ENCODE peak calls at places on chromosomes 4 and X, in six cellular contexts. One of them, this sample, is unnamed.
A peak's percentile ranks its signal among the peaks of the same experiment; 100 is the strongest.

GRCh38 chrX:154596290-154596929 is 11.5 kb downstream of the CTAG1A start:
- DNase-seq in iPS DF 19.7: peak; percentile 83
- DNase-seq in adipocyte: peak; percentile 31
- DNase-seq in CD8-positive, alpha-beta memory T cell: no peak
- DNase-seq in stimulated activated CD4-positive, alpha-beta T cell treated with anti-CD3 and anti-CD28 coated beads, Interleukin-4, amount 100 ng/mL, for 4 hours: no peak
- DNase-seq in BE2C: no peak
- DNase-seq in this sample: peak; percentile 54

GRCh38 chr4:71009091-71009490 is 15.6 kb downstream of the DCK start:
- DNase-seq in stimulated activated CD4-positive, alpha-beta T cell treated with anti-CD3 and anti-CD28 coated beads, Interleukin-4, amount 100 ng/mL, for 4 hours: no peak
- DNase-seq in adipocyte: peak; percentile 16
- DNase-seq in iPS DF 19.7: no peak
- DNase-seq in BE2C: no peak
- DNase-seq in CD8-positive, alpha-beta memory T cell: no peak
- DNase-seq in this sample: no peak

GRCh38 chrX:34918856-34919255 is 23.7 kb upstream of the FAM47B start:
- DNase-seq in adipocyte: peak; percentile 76
- DNase-seq in iPS DF 19.7: peak; percentile 3
- DNase-seq in CD8-positive, alpha-beta memory T cell: no peak
- DNase-seq in BE2C: peak; percentile 51
- DNase-seq in stimulated activated CD4-positive, alpha-beta T cell treated with anti-CD3 and anti-CD28 coated beads, Interleukin-4, amount 100 ng/mL, for 4 hours: no peak
- DNase-seq in this sample: peak; percentile 54

GRCh38 chr4:77232653-77233052 is 75.6 kb downstream of the CCNG2 start:
- DNase-seq in iPS DF 19.7: no peak
- DNase-seq in stimulated activated CD4-positive, alpha-beta T cell treated with anti-CD3 and anti-CD28 coated beads, Interleukin-4, amount 100 ng/mL, for 4 hours: no peak
- DNase-seq in CD8-positive, alpha-beta memory T cell: no peak
- DNase-seq in adipocyte: no peak
- DNase-seq in BE2C: no peak
- DNase-seq in this sample: peak; percentile 7

GRCh38 chr4:117385531-117385930 is 300.2 kb upstream of the TRAM1L1 start:
- DNase-seq in adipocyte: peak; percentile 6
- DNase-seq in CD8-positive, alpha-beta memory T cell: no peak
- DNase-seq in iPS DF 19.7: no peak
- DNase-seq in BE2C: no peak
- DNase-seq in stimulated activated CD4-positive, alpha-beta T cell treated with anti-CD3 and anti-CD28 coated beads, Interleukin-4, amount 100 ng/mL, for 4 hours: no peak
- DNase-seq in this sample: no peak

GRCh38 chr4:16686195-16686594 is 212.2 kb downstream of the LDB2 start:
- DNase-seq in adipocyte: peak; percentile 92
- DNase-seq in CD8-positive, alpha-beta memory T cell: no peak
- DNase-seq in stimulated activated CD4-positive, alpha-beta T cell treated with anti-CD3 and anti-CD28 coated beads, Interleukin-4, amount 100 ng/mL, for 4 hours: no peak
- DNase-seq in iPS DF 19.7: no peak
- DNase-seq in BE2C: no peak
- DNase-seq in this sample: no peak

GRCh38 chr4:38132843-38133662 is 172.9 kb downstream of the PTTG2 start:
- DNase-seq in adipocyte: no peak
- DNase-seq in iPS DF 19.7: no peak
- DNase-seq in BE2C: no peak
- DNase-seq in CD8-positive, alpha-beta memory T cell: no peak
- DNase-seq in stimulated activated CD4-positive, alpha-beta T cell treated with anti-CD3 and anti-CD28 coated beads, Interleukin-4, amount 100 ng/mL, for 4 hours: no peak
- DNase-seq in this sample: peak; percentile 15

GRCh38 chrX:104104676-104105075 is 7.6 kb upstream of the ZCCHC18 start:
- DNase-seq in BE2C: no peak
- DNase-seq in adipocyte: no peak
- DNase-seq in iPS DF 19.7: no peak
- DNase-seq in stimulated activated CD4-positive, alpha-beta T cell treated with anti-CD3 and anti-CD28 coated beads, Interleukin-4, amount 100 ng/mL, for 4 hours: no peak
- DNase-seq in CD8-positive, alpha-beta memory T cell: no peak
- DNase-seq in this sample: no peak

GRCh38 chrX:17291141-17291900 is 83.7 kb upstream of the NHS start:
- DNase-seq in stimulated activated CD4-positive, alpha-beta T cell treated with anti-CD3 and anti-CD28 coated beads, Interleukin-4, amount 100 ng/mL, for 4 hours: no peak
- DNase-seq in CD8-positive, alpha-beta memory T cell: no peak
- DNase-seq in iPS DF 19.7: no peak
- DNase-seq in BE2C: no peak
- DNase-seq in adipocyte: no peak
- DNase-seq in this sample: no peak

GRCh38 chrX:49001521-49002090 is 458 bp downstream of the GRIPAP1 start:
- DNase-seq in stimulated activated CD4-positive, alpha-beta T cell treated with anti-CD3 and anti-CD28 coated beads, Interleukin-4, amount 100 ng/mL, for 4 hours: peak; percentile 46
- DNase-seq in adipocyte: peak; percentile 35
- DNase-seq in CD8-positive, alpha-beta memory T cell: peak; percentile 71
- DNase-seq in iPS DF 19.7: peak; percentile 54
- DNase-seq in BE2C: peak; percentile 29
- DNase-seq in this sample: peak; percentile 1

GRCh38 chr4:182478475-182478874 is 235.3 kb downstream of the TENM3 start:
- DNase-seq in stimulated activated CD4-positive, alpha-beta T cell treated with anti-CD3 and anti-CD28 coated beads, Interleukin-4, amount 100 ng/mL, for 4 hours: no peak
- DNase-seq in iPS DF 19.7: no peak
- DNase-seq in CD8-positive, alpha-beta memory T cell: peak; percentile 13
- DNase-seq in adipocyte: peak; percentile 90
- DNase-seq in BE2C: no peak
- DNase-seq in this sample: no peak

GRCh38 chrX:2426289-2426882 is 74.4 kb downstream of the DHRSX start:
- DNase-seq in CD8-positive, alpha-beta memory T cell: no peak
- DNase-seq in stimulated activated CD4-positive, alpha-beta T cell treated with anti-CD3 and anti-CD28 coated beads, Interleukin-4, amount 100 ng/mL, for 4 hours: no peak
- DNase-seq in adipocyte: no peak
- DNase-seq in BE2C: no peak
- DNase-seq in iPS DF 19.7: no peak
- DNase-seq in this sample: no peak

GRCh38 chrX:100076031-100076430 is 334.0 kb downstream of the PCDH19 start:
- DNase-seq in BE2C: no peak
- DNase-seq in iPS DF 19.7: no peak
- DNase-seq in CD8-positive, alpha-beta memory T cell: no peak
- DNase-seq in adipocyte: no peak
- DNase-seq in stimulated activated CD4-positive, alpha-beta T cell treated with anti-CD3 and anti-CD28 coated beads, Interleukin-4, amount 100 ng/mL, for 4 hours: no peak
- DNase-seq in this sample: no peak

GRCh38 chrX:29506729-29507128 is 708.6 kb upstream of the MAGEB2 start:
- DNase-seq in stimulated activated CD4-positive, alpha-beta T cell treated with anti-CD3 and anti-CD28 coated beads, Interleukin-4, amount 100 ng/mL, for 4 hours: no peak
- DNase-seq in BE2C: no peak
- DNase-seq in iPS DF 19.7: no peak
- DNase-seq in CD8-positive, alpha-beta memory T cell: no peak
- DNase-seq in adipocyte: no peak
- DNase-seq in this sample: no peak

GRCh38 chr4:169931996-169932395 is 94.2 kb downstream of the MFAP3L start:
- DNase-seq in CD8-positive, alpha-beta memory T cell: no peak
- DNase-seq in adipocyte: no peak
- DNase-seq in iPS DF 19.7: no peak
- DNase-seq in stimulated activated CD4-positive, alpha-beta T cell treated with anti-CD3 and anti-CD28 coated beads, Interleukin-4, amount 100 ng/mL, for 4 hours: no peak
- DNase-seq in BE2C: no peak
- DNase-seq in this sample: no peak

GRCh38 chr4:81335221-81335912 is 120.3 kb upstream of the PRKG2 start:
- DNase-seq in adipocyte: peak; percentile 77
- DNase-seq in BE2C: no peak
- DNase-seq in CD8-positive, alpha-beta memory T cell: no peak
- DNase-seq in stimulated activated CD4-positive, alpha-beta T cell treated with anti-CD3 and anti-CD28 coated beads, Interleukin-4, amount 100 ng/mL, for 4 hours: no peak
- DNase-seq in iPS DF 19.7: no peak
- DNase-seq in this sample: no peak

GRCh38 chr4:57148177-57148576 is 38.0 kb upstream of the IGFBP7 start:
- DNase-seq in BE2C: no peak
- DNase-seq in CD8-positive, alpha-beta memory T cell: no peak
- DNase-seq in iPS DF 19.7: no peak
- DNase-seq in stimulated activated CD4-positive, alpha-beta T cell treated with anti-CD3 and anti-CD28 coated beads, Interleukin-4, amount 100 ng/mL, for 4 hours: no peak
- DNase-seq in adipocyte: no peak
- DNase-seq in this sample: no peak

GRCh38 chr4:102535398-102536082 is 34.4 kb downstream of the NFKB1 start:
- DNase-seq in adipocyte: peak; percentile 48
- DNase-seq in BE2C: no peak
- DNase-seq in iPS DF 19.7: no peak
- DNase-seq in stimulated activated CD4-positive, alpha-beta T cell treated with anti-CD3 and anti-CD28 coated beads, Interleukin-4, amount 100 ng/mL, for 4 hours: no peak
- DNase-seq in CD8-positive, alpha-beta memory T cell: no peak
- DNase-seq in this sample: no peak

GRCh38 chrX:45172890-45173289 is 27.8 kb downstream of the DIPK2B start:
- DNase-seq in adipocyte: peak; percentile 43
- DNase-seq in BE2C: no peak
- DNase-seq in CD8-positive, alpha-beta memory T cell: no peak
- DNase-seq in iPS DF 19.7: no peak
- DNase-seq in stimulated activated CD4-positive, alpha-beta T cell treated with anti-CD3 and anti-CD28 coated beads, Interleukin-4, amount 100 ng/mL, for 4 hours: no peak
- DNase-seq in this sample: peak; percentile 40

GRCh38 chr4:63717384-63717783 is 691.9 kb downstream of the TECRL start:
- DNase-seq in CD8-positive, alpha-beta memory T cell: no peak
- DNase-seq in BE2C: no peak
- DNase-seq in iPS DF 19.7: no peak
- DNase-seq in stimulated activated CD4-positive, alpha-beta T cell treated with anti-CD3 and anti-CD28 coated beads, Interleukin-4, amount 100 ng/mL, for 4 hours: no peak
- DNase-seq in adipocyte: no peak
- DNase-seq in this sample: peak; percentile 0

GRCh38 chrX:103187953-103188475 is 26.9 kb upstream of the BEX4 start:
- DNase-seq in iPS DF 19.7: no peak
- DNase-seq in CD8-positive, alpha-beta memory T cell: no peak
- DNase-seq in BE2C: no peak
- DNase-seq in stimulated activated CD4-positive, alpha-beta T cell treated with anti-CD3 and anti-CD28 coated beads, Interleukin-4, amount 100 ng/mL, for 4 hours: no peak
- DNase-seq in adipocyte: no peak
- DNase-seq in this sample: no peak

GRCh38 chr4:145815626-145816025 is 123.0 kb downstream of the ZNF827 start:
- DNase-seq in BE2C: no peak
- DNase-seq in adipocyte: peak; percentile 47
- DNase-seq in stimulated activated CD4-positive, alpha-beta T cell treated with anti-CD3 and anti-CD28 coated beads, Interleukin-4, amount 100 ng/mL, for 4 hours: no peak
- DNase-seq in iPS DF 19.7: no peak
- DNase-seq in CD8-positive, alpha-beta memory T cell: no peak
- DNase-seq in this sample: no peak

GRCh38 chr4:170875868-170876267 is 786.1 kb upstream of the AADAT start:
- DNase-seq in iPS DF 19.7: no peak
- DNase-seq in CD8-positive, alpha-beta memory T cell: no peak
- DNase-seq in BE2C: no peak
- DNase-seq in stimulated activated CD4-positive, alpha-beta T cell treated with anti-CD3 and anti-CD28 coated beads, Interleukin-4, amount 100 ng/mL, for 4 hours: no peak
- DNase-seq in adipocyte: peak; percentile 25
- DNase-seq in this sample: no peak

GRCh38 chr4:169348541-169348940 is 77.8 kb upstream of the SH3RF1 start:
- DNase-seq in CD8-positive, alpha-beta memory T cell: no peak
- DNase-seq in adipocyte: no peak
- DNase-seq in BE2C: no peak
- DNase-seq in stimulated activated CD4-positive, alpha-beta T cell treated with anti-CD3 and anti-CD28 coated beads, Interleukin-4, amount 100 ng/mL, for 4 hours: no peak
- DNase-seq in iPS DF 19.7: no peak
- DNase-seq in this sample: no peak

GRCh38 chr4:140935259-140935658 is 179.1 kb upstream of the TBC1D9 start:
- DNase-seq in stimulated activated CD4-positive, alpha-beta T cell treated with anti-CD3 and anti-CD28 coated beads, Interleukin-4, amount 100 ng/mL, for 4 hours: no peak
- DNase-seq in CD8-positive, alpha-beta memory T cell: no peak
- DNase-seq in iPS DF 19.7: no peak
- DNase-seq in adipocyte: peak; percentile 38
- DNase-seq in BE2C: peak; percentile 61
- DNase-seq in this sample: no peak

GRCh38 chrX:101787934-101788333 is 128.3 kb upstream of the ARMCX2 start:
- DNase-seq in CD8-positive, alpha-beta memory T cell: no peak
- DNase-seq in adipocyte: no peak
- DNase-seq in stimulated activated CD4-positive, alpha-beta T cell treated with anti-CD3 and anti-CD28 coated beads, Interleukin-4, amount 100 ng/mL, for 4 hours: no peak
- DNase-seq in iPS DF 19.7: no peak
- DNase-seq in BE2C: no peak
- DNase-seq in this sample: no peak

GRCh38 chr4:113760094-113760851 is 1.3 kb downstream of the CAMK2D start:
- DNase-seq in stimulated activated CD4-positive, alpha-beta T cell treated with anti-CD3 and anti-CD28 coated beads, Interleukin-4, amount 100 ng/mL, for 4 hours: peak; percentile 26
- DNase-seq in iPS DF 19.7: no peak
- DNase-seq in adipocyte: peak; percentile 68
- DNase-seq in BE2C: peak; percentile 25
- DNase-seq in CD8-positive, alpha-beta memory T cell: peak; percentile 43
- DNase-seq in this sample: no peak

GRCh38 chrX:39201305-39201990 is 400.2 kb downstream of the MID1IP1 start:
- DNase-seq in adipocyte: no peak
- DNase-seq in BE2C: no peak
- DNase-seq in iPS DF 19.7: no peak
- DNase-seq in stimulated activated CD4-positive, alpha-beta T cell treated with anti-CD3 and anti-CD28 coated beads, Interleukin-4, amount 100 ng/mL, for 4 hours: peak; percentile 3
- DNase-seq in CD8-positive, alpha-beta memory T cell: no peak
- DNase-seq in this sample: no peak

GRCh38 chr4:8198906-8199593 is at the start of gene SH3TC1:
- DNase-seq in adipocyte: peak; percentile 85
- DNase-seq in iPS DF 19.7: no peak
- DNase-seq in BE2C: peak; percentile 94
- DNase-seq in CD8-positive, alpha-beta memory T cell: peak; percentile 45
- DNase-seq in stimulated activated CD4-positive, alpha-beta T cell treated with anti-CD3 and anti-CD28 coated beads, Interleukin-4, amount 100 ng/mL, for 4 hours: peak; percentile 44
- DNase-seq in this sample: peak; percentile 92

GRCh38 chr4:129094347-129094746 is 1.0 kb upstream of the SCLT1 start:
- DNase-seq in CD8-positive, alpha-beta memory T cell: no peak
- DNase-seq in stimulated activated CD4-positive, alpha-beta T cell treated with anti-CD3 and anti-CD28 coated beads, Interleukin-4, amount 100 ng/mL, for 4 hours: no peak
- DNase-seq in BE2C: no peak
- DNase-seq in iPS DF 19.7: no peak
- DNase-seq in adipocyte: no peak
- DNase-seq in this sample: no peak

GRCh38 chr4:115844180-115844579 is 730.8 kb upstream of the NDST4 start:
- DNase-seq in CD8-positive, alpha-beta memory T cell: no peak
- DNase-seq in iPS DF 19.7: no peak
- DNase-seq in BE2C: no peak
- DNase-seq in stimulated activated CD4-positive, alpha-beta T cell treated with anti-CD3 and anti-CD28 coated beads, Interleukin-4, amount 100 ng/mL, for 4 hours: no peak
- DNase-seq in adipocyte: no peak
- DNase-seq in this sample: no peak

GRCh38 chrX:101676571-101676970 is 16.9 kb upstream of the ARMCX2 start:
- DNase-seq in iPS DF 19.7: no peak
- DNase-seq in CD8-positive, alpha-beta memory T cell: no peak
- DNase-seq in BE2C: no peak
- DNase-seq in stimulated activated CD4-positive, alpha-beta T cell treated with anti-CD3 and anti-CD28 coated beads, Interleukin-4, amount 100 ng/mL, for 4 hours: no peak
- DNase-seq in adipocyte: no peak
- DNase-seq in this sample: no peak

GRCh38 chrX:55487143-55487542 is 2.5 kb downstream of the USP51 start:
- DNase-seq in BE2C: no peak
- DNase-seq in iPS DF 19.7: no peak
- DNase-seq in stimulated activated CD4-positive, alpha-beta T cell treated with anti-CD3 and anti-CD28 coated beads, Interleukin-4, amount 100 ng/mL, for 4 hours: no peak
- DNase-seq in CD8-positive, alpha-beta memory T cell: no peak
- DNase-seq in adipocyte: no peak
- DNase-seq in this sample: no peak

GRCh38 chr4:54091637-54092404 is 8.1 kb upstream of the GSX2 start:
- DNase-seq in adipocyte: peak; percentile 94
- DNase-seq in BE2C: peak; percentile 80
- DNase-seq in CD8-positive, alpha-beta memory T cell: peak; percentile 80
- DNase-seq in stimulated activated CD4-positive, alpha-beta T cell treated with anti-CD3 and anti-CD28 coated beads, Interleukin-4, amount 100 ng/mL, for 4 hours: peak; percentile 89
- DNase-seq in iPS DF 19.7: no peak
- DNase-seq in this sample: peak; percentile 35

GRCh38 chrX:38806875-38807601 is 5.8 kb downstream of the MID1IP1 start:
- DNase-seq in stimulated activated CD4-positive, alpha-beta T cell treated with anti-CD3 and anti-CD28 coated beads, Interleukin-4, amount 100 ng/mL, for 4 hours: no peak
- DNase-seq in iPS DF 19.7: no peak
- DNase-seq in CD8-positive, alpha-beta memory T cell: peak; percentile 52
- DNase-seq in BE2C: no peak
- DNase-seq in adipocyte: no peak
- DNase-seq in this sample: no peak

GRCh38 chrX:1181131-1181530 is 31.3 kb downstream of the CRLF2 start:
- DNase-seq in BE2C: no peak
- DNase-seq in stimulated activated CD4-positive, alpha-beta T cell treated with anti-CD3 and anti-CD28 coated beads, Interleukin-4, amount 100 ng/mL, for 4 hours: no peak
- DNase-seq in adipocyte: no peak
- DNase-seq in iPS DF 19.7: no peak
- DNase-seq in CD8-positive, alpha-beta memory T cell: no peak
- DNase-seq in this sample: no peak

GRCh38 chrX:74923942-74924448 is 1.3 kb downstream of the NEXMIF start:
- DNase-seq in CD8-positive, alpha-beta memory T cell: peak; percentile 13
- DNase-seq in adipocyte: peak; percentile 1
- DNase-seq in stimulated activated CD4-positive, alpha-beta T cell treated with anti-CD3 and anti-CD28 coated beads, Interleukin-4, amount 100 ng/mL, for 4 hours: peak; percentile 1
- DNase-seq in BE2C: no peak
- DNase-seq in iPS DF 19.7: no peak
- DNase-seq in this sample: no peak

GRCh38 chrX:107574054-107574683 is 54.1 kb upstream of the PRPS1 start:
- DNase-seq in adipocyte: peak; percentile 60
- DNase-seq in stimulated activated CD4-positive, alpha-beta T cell treated with anti-CD3 and anti-CD28 coated beads, Interleukin-4, amount 100 ng/mL, for 4 hours: no peak
- DNase-seq in iPS DF 19.7: no peak
- DNase-seq in CD8-positive, alpha-beta memory T cell: no peak
- DNase-seq in BE2C: no peak
- DNase-seq in this sample: no peak

GRCh38 chr4:24428850-24429249 is 155.5 kb downstream of the DHX15 start:
- DNase-seq in BE2C: no peak
- DNase-seq in iPS DF 19.7: no peak
- DNase-seq in adipocyte: no peak
- DNase-seq in CD8-positive, alpha-beta memory T cell: no peak
- DNase-seq in stimulated activated CD4-positive, alpha-beta T cell treated with anti-CD3 and anti-CD28 coated beads, Interleukin-4, amount 100 ng/mL, for 4 hours: no peak
- DNase-seq in this sample: no peak

GRCh38 chr4:76562851-76563803 is 128.1 kb downstream of the SHROOM3 start:
- DNase-seq in BE2C: no peak
- DNase-seq in adipocyte: no peak
- DNase-seq in iPS DF 19.7: no peak
- DNase-seq in stimulated activated CD4-positive, alpha-beta T cell treated with anti-CD3 and anti-CD28 coated beads, Interleukin-4, amount 100 ng/mL, for 4 hours: no peak
- DNase-seq in CD8-positive, alpha-beta memory T cell: no peak
- DNase-seq in this sample: no peak

This sample was measured in Calu3.